ENCODE peak calls at places on chromosomes 5 and 9, in nine cellular contexts. T, U, I, E, F, D, Z, S and M are unnamed samples.
A peak's percentile ranks its signal among the peaks of the same experiment; 100 is the strongest.

GRCh38 chr9:18596920-18597319 is 123.0 kb downstream of the ADAMTSL1 start:
- DNase-seq in T (no peak), U (peak; percentile 66), I (no peak), E (peak; percentile 61), F (no peak), D (no peak), Z (no peak), S (peak; percentile 78), M (no peak)

GRCh38 chr5:135034963-135035677 is 1.1 kb upstream of the PITX1 start:
- DNase-seq in T (no peak), U (no peak), I (no peak), E (no peak), F (no peak), D (no peak), Z (peak; percentile 52), S (no peak), M (no peak)

GRCh38 chr5:108381955-108382783 is at the start of gene FBXL17:
- DNase-seq in T (peak; percentile 96), U (peak; percentile 94), I (peak; percentile 86), E (peak; percentile 95), F (peak; percentile 85), D (peak; percentile 88), Z (peak; percentile 97), S (peak; percentile 94), M (peak; percentile 78)

GRCh38 chr9:113998529-113999255 is 79.4 kb downstream of the AMBP start:
- DNase-seq in T (peak; percentile 26), U (peak; percentile 42), I (no peak), E (no peak), F (no peak), D (peak; percentile 1), Z (no peak), S (no peak), M (no peak)

GRCh38 chr5:110401881-110402280 is 324.6 kb downstream of the TMEM232 start:
- DNase-seq in T (no peak), U (peak; percentile 23), I (no peak), E (peak; percentile 20), F (no peak), D (no peak), Z (no peak), S (peak; percentile 47), M (no peak)

GRCh38 chr9:101418518-101419111 is 17.0 kb downstream of the ALDOB start:
- DNase-seq in T (no peak), U (no peak), I (no peak), E (peak; percentile 26), F (no peak), D (no peak), Z (no peak), S (no peak), M (no peak)

GRCh38 chr9:124054671-124055212 is 43.2 kb downstream of the LHX2 start:
- DNase-seq in T (no peak), U (peak; percentile 86), I (no peak), E (peak; percentile 81), F (no peak), D (no peak), Z (no peak), S (peak; percentile 55), M (no peak)

GRCh38 chr5:132221781-132222648 is 5.6 kb downstream of the P4HA2 start:
- DNase-seq in T (peak; percentile 45), U (peak; percentile 84), I (no peak), E (peak; percentile 83), F (no peak), D (no peak), Z (peak; percentile 75), S (peak; percentile 87), M (no peak)

GRCh38 chr9:17706347-17706746 is 127.5 kb downstream of the SH3GL2 start:
- DNase-seq in T (no peak), U (no peak), I (no peak), E (no peak), F (no peak), D (no peak), Z (no peak), S (no peak), M (no peak)

GRCh38 chr5:149279651-149280050 is 8.0 kb downstream of the AFAP1L1 start:
- DNase-seq in T (no peak), U (no peak), I (no peak), E (no peak), F (no peak), D (no peak), Z (no peak), S (peak; percentile 29), M (no peak)

GRCh38 chr9:7237473-7238243 is 479.9 kb downstream of the KDM4C start:
- DNase-seq in T (no peak), U (peak; percentile 4), I (no peak), E (peak; percentile 56), F (no peak), D (no peak), Z (peak; percentile 63), S (peak; percentile 17), M (no peak)